ENCODE peak calls at places on chromosomes 12 and 14, in four cellular contexts. J is lower leg skin; F is GM03348; W is activated CD4-positive, alpha-beta T cell treated with anti-CD3 and anti-CD28 coated beads for 36 hours. E is an unnamed sample.

GRCh38 chr12:3820122-3820521 is 53.1 kb downstream of the PARP11 start:
- DNase-seq in F (peak), J (no peak), W (peak), E (no peak)

GRCh38 chr12:39990122-39991101 is 115.5 kb downstream of the SLC2A13 start:
- DNase-seq in F (peak), J (peak), W (peak), E (peak)

GRCh38 chr12:116294464-116295002 is 17.0 kb upstream of the MED13L start:
- DNase-seq in J (no peak), W (no peak), F (no peak), E (no peak)

GRCh38 chr12:59472273-59472672 is 123.6 kb upstream of the SLC16A7 start:
- DNase-seq in J (no peak), F (no peak), W (peak), E (no peak)

GRCh38 chr12:19894049-19894448 is 454.8 kb downstream of the AEBP2 start:
- DNase-seq in J (no peak), F (peak), W (no peak), E (no peak)

GRCh38 chr12:76623929-76624328 is 64.4 kb upstream of the OSBPL8 start:
- DNase-seq in J (no peak), W (no peak), F (peak), E (no peak)

GRCh38 chr12:94329366-94329765 is 130.3 kb downstream of the CEP83 start:
- DNase-seq in J (no peak), F (no peak), W (no peak), E (no peak)

GRCh38 chr12:132075026-132075713 is 68.9 kb downstream of the DDX51 start:
- DNase-seq in J (peak), W (no peak), F (no peak), E (no peak)

GRCh38 chr12:23731035-23731434 is 218.4 kb downstream of the SOX5 start:
- DNase-seq in J (no peak), W (no peak), F (no peak), E (no peak)

GRCh38 chr12:131094831-131095805 is 141.4 kb downstream of the ADGRD1 start:
- DNase-seq in J (peak), W (peak), F (no peak), E (no peak)

GRCh38 chr12:34033628-34034296 is 11.5 kb downstream of the ALG10 start:
- DNase-seq in J (no peak), W (no peak), F (peak), E (no peak)

GRCh38 chr14:102539544-102540309 is 30.2 kb upstream of the ANKRD9 start:
- DNase-seq in F (peak), J (no peak), W (no peak), E (no peak)

GRCh38 chr14:20262642-20263128 is 23.6 kb downstream of the OR11H4 start:
- DNase-seq in F (peak), J (no peak), W (no peak), E (no peak)

GRCh38 chr12:48773686-48774085 is 15.2 kb downstream of the ADCY6 start:
- DNase-seq in J (no peak), W (no peak), F (no peak), E (no peak)

GRCh38 chr12:25313591-25313990 is 62.9 kb upstream of the KRAS start:
- DNase-seq in W (no peak), J (no peak), F (no peak), E (no peak)

GRCh38 chr12:33438890-33439586 is 581 bp downstream of the SYT10 start:
- DNase-seq in F (peak), W (peak), J (no peak), E (no peak)

GRCh38 chr14:90517431-90517841 is 120.6 kb downstream of the CALM1 start:
- DNase-seq in W (no peak), F (no peak), J (no peak), E (no peak)

GRCh38 chr14:105466491-105467248 is 8.0 kb upstream of the CRIP2 start:
- DNase-seq in W (no peak), F (no peak), J (no peak), E (no peak)

GRCh38 chr14:51653855-51654548 is 2.3 kb downstream of the FRMD6 start:
- DNase-seq in F (no peak), W (no peak), J (no peak), E (no peak)

GRCh38 chr12:102976609-102977280 is 19.3 kb downstream of the ASCL1 start:
- DNase-seq in W (no peak), J (no peak), F (no peak), E (no peak)

GRCh38 chr14:105309371-105309770 is 5.2 kb upstream of the PACS2 start:
- DNase-seq in J (no peak), W (no peak), F (no peak), E (no peak)

GRCh38 chr12:69671597-69671996 is 27.5 kb downstream of the BEST3 start:
- DNase-seq in F (no peak), J (no peak), W (no peak), E (no peak)

E was measured in stimulated activated CD8-positive, alpha-beta memory T cell treated with anti-CD3 and anti-CD28 coated beads, Interleukin-4, amount 100 ng/mL, for 1 hour.